ENCODE peak calls at places on chromosomes 1 and 21, in eight cellular contexts. H is lung, M is psoas muscle, O is astrocyte of the cerebellum, D is RWPE2, C is right atrium auricular region, G is stomach, S is foreskin fibroblast. X is an unnamed sample.

GRCh38 chr1:26387447-26387846 is 14.9 kb upstream of the ZNF683 start:
- DNase-seq in H (no peak), M (no peak), O (no peak), D (no peak), C (no peak), G (no peak), S (peak; percentile 38), X (peak; percentile 37)

GRCh38 chr1:221030121-221030649 is 150.9 kb downstream of the HLX start:
- DNase-seq in H (no peak), M (no peak), O (no peak), D (no peak), C (no peak), G (no peak), S (no peak), X (no peak)

GRCh38 chr21:37855568-37856391 is 60.5 kb downstream of the KCNJ6 start:
- DNase-seq in H (no peak), M (no peak), O (peak; percentile 62), D (no peak), C (no peak), G (no peak), S (peak; percentile 76), X (peak; percentile 32)

GRCh38 chr1:81670286-81670685 is 130.4 kb upstream of the ADGRL2 start:
- DNase-seq in H (peak; percentile 65), M (peak; percentile 25), O (peak; percentile 87), D (no peak), C (peak; percentile 80), G (peak; percentile 92), S (peak; percentile 92), X (peak; percentile 98)

GRCh38 chr1:237672748-237673147 is 218.0 kb downstream of the ZP4 start:
- DNase-seq in H (no peak), M (no peak), O (no peak), D (no peak), C (no peak), G (no peak), S (no peak), X (no peak)

GRCh38 chr1:62588000-62588399 is 9.3 kb upstream of the ANGPTL3 start:
- DNase-seq in H (no peak), M (no peak), O (no peak), D (no peak), C (no peak), G (no peak), S (no peak), X (no peak)

GRCh38 chr1:170097449-170097948 is 23.0 kb upstream of the KIFAP3 start:
- DNase-seq in H (no peak), M (no peak), O (no peak), D (no peak), C (no peak), G (no peak), S (no peak), X (no peak)

GRCh38 chr1:222081859-222082258 is 340.0 kb upstream of the DUSP10 start:
- DNase-seq in H (no peak), M (no peak), O (no peak), D (no peak), C (no peak), G (no peak), S (no peak), X (no peak)

GRCh38 chr1:233082778-233083550 is 132.6 kb downstream of the NTPCR start:
- DNase-seq in H (no peak), M (no peak), O (no peak), D (no peak), C (no peak), G (no peak), S (no peak), X (no peak)

GRCh38 chr1:14672030-14672429 is 73.5 kb downstream of the KAZN start:
- DNase-seq in H (no peak), M (no peak), O (peak; percentile 48), D (no peak), C (no peak), G (no peak), S (no peak), X (no peak)

GRCh38 chr1:100538935-100539835 is 1.2 kb downstream of the GPR88 start:
- DNase-seq in H (no peak), M (peak; percentile 19), O (no peak), D (no peak), C (no peak), G (peak; percentile 37), S (peak; percentile 9), X (no peak)

GRCh38 chr1:53411541-53412152 is 47.6 kb upstream of the DMRTB1 start:
- DNase-seq in H (no peak), M (no peak), O (no peak), D (no peak), C (no peak), G (no peak), S (no peak), X (no peak)

GRCh38 chr1:2134232-2134603 is 60.4 kb downstream of the FAAP20 start:
- DNase-seq in H (no peak), M (no peak), O (no peak), D (no peak), C (no peak), G (no peak), S (no peak), X (no peak)

GRCh38 chr1:2132222-2133038 is 62.1 kb downstream of the FAAP20 start:
- DNase-seq in H (no peak), M (peak; percentile 43), O (no peak), D (no peak), C (peak; percentile 67), G (no peak), S (peak; percentile 71), X (peak; percentile 65)

GRCh38 chr1:2134604-2135307 is 59.8 kb downstream of the FAAP20 start:
- DNase-seq in H (no peak), M (peak; percentile 13), O (no peak), D (peak; percentile 61), C (no peak), G (no peak), S (no peak), X (no peak)

GRCh38 chr1:2133039-2133878 is 61.3 kb downstream of the FAAP20 start:
- DNase-seq in H (peak; percentile 96), M (peak; percentile 97), O (peak; percentile 84), D (peak; percentile 97), C (peak; percentile 97), G (peak; percentile 98), S (peak; percentile 98), X (peak; percentile 97)

DNA sequence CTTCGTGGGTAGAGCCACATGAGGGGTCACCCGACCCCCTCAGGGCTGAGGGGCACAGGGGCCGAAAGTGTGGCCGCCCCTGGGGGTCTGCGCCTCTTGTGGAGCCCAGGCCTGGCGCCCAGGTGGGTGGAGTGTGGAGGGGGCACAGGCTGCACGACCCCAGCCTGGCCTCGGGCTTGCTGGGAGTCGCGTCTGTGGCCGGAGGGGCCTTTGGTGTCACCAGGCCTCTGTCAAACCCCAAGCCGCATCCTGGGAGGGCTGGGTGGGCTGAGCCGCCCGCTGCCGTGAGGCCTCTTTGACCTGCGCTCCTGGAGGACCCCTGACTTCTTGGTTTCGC is 60.7 kb downstream of the FAAP20 start:
- DNase-seq in H (no peak), M (no peak), O (no peak), D (peak; percentile 41), C (no peak), G (no peak), S (no peak), X (no peak)
- H3K4me3 ChIP-seq in H (no peak overlapping the region), M (peak overlapping the region; percentile 60), O (no peak overlapping the region), D (peak overlapping the region; percentile 26), C (peak overlapping the region; percentile 51), G (peak overlapping the region; percentile 47), S (peak overlapping the region; percentile 49), X (peak overlapping the region; percentile 53)

DNA sequence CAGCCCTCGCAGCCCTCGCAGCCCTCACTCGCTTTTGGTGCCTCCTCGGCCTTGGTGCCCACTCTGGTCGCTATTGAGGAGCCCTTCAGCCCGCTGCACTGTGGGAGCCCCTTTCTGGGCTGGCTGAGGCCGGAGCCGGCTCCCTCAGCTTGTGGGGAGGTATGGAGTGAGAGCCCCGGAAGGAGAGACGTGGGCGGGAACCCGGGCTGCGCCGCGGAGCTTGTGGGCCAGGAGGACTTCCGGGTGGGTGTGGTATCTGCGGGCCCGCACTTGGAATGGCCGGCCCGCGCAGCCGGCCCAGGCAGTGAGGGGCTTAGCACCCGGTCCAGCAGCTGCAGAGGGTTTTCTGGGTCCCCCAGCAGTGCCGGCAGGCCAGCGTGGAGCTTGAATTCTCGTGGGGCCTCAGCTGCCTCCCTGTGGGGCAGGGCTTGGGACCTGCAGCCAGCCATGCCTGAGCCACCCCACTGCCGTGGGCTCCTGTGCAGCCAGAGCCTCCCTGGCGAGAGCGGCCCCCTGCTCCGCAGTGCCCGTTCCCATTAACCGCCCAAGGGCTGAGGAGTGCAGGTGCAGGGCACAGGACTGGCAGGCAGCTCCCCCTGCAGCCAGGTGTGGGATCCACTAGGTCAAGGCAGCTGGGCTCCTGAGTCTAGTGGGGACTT is 9.9 kb upstream of the CFHR2 start:
- DNase-seq in H (no peak), M (no peak), O (no peak), D (no peak), C (no peak), G (no peak), S (no peak), X (no peak)
- TF ChIP-seq CTCF in H (no peak), M (no peak), O (no peak), D (no peak), C (no peak), G (no peak), S (no peak), X (no peak)

GRCh38 chr21:33780631-33781030 is 135.0 kb downstream of the ATP5PO start:
- DNase-seq in H (no peak), M (no peak), O (no peak), D (no peak), C (no peak), G (no peak), S (no peak), X (no peak)
- H3K4me3 ChIP-seq in H (no peak overlapping the region), M (no peak overlapping the region), O (no peak overlapping the region), D (no peak overlapping the region), C (no peak overlapping the region), G (no peak overlapping the region), S (no peak overlapping the region), X (no peak overlapping the region)

GRCh38 chr1:52346653-52347052 is 19.4 kb downstream of the CC2D1B start:
- DNase-seq in H (no peak), M (no peak), O (no peak), D (no peak), C (peak; percentile 26), G (no peak), S (no peak), X (no peak)

GRCh38 chr1:52345252-52345651 is 20.8 kb downstream of the CC2D1B start:
- DNase-seq in H (no peak), M (no peak), O (no peak), D (no peak), C (peak; percentile 2), G (no peak), S (no peak), X (no peak)

GRCh38 chr1:52352690-52353089 is 13.3 kb downstream of the CC2D1B start:
- DNase-seq in H (no peak), M (no peak), O (no peak), D (no peak), C (peak; percentile 54), G (no peak), S (no peak), X (no peak)

GRCh38 chr1:52343982-52344381 is 22.0 kb downstream of the CC2D1B start:
- DNase-seq in H (no peak), M (no peak), O (no peak), D (no peak), C (peak; percentile 4), G (no peak), S (no peak), X (no peak)

DNA sequence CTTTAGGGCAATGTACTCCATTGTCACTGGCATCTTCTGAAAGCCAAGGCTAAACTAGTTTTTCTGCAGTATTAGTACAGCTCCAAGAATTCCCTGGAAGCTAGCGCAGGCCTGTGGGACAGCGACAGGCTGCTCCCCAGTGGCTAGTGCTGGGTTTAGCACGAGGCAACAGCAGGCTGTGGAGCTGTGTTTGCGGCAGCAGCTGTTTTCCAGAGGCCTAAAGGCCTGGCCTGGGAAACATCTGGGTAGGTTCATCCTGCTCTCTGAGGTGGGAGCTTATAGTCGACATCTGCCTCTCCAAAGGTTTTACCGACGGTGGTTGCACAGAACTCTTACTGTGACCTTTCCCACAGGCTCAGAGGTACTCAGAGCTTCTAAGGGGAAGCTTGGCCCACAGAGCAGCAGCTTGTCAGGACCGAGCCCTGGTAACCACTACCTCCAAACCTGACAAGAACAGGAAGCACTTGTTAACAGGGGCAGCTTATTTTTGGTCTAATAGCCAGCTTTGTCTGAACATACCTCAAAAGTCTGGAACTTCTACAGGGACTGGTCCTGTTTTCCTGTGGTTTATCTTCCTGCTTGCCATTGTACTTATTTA is 17.2 kb downstream of the CC2D1B start:
- DNase-seq in H (no peak), M (no peak), O (peak; percentile 6), D (no peak), C (peak; percentile 49), G (no peak), S (peak; percentile 63), X (peak; percentile 38)
- TF ChIP-seq CTCF in H (no peak), M (peak; percentile 7), O (peak; percentile 39), D (no peak), C (no peak), G (no peak), S (peak; percentile 50), X (peak; percentile 73)